ENCODE peak calls at places on chromosomes 4 and X, in nine cellular contexts. T is activated T-helper 1 cell treated with anti-CD3 and anti-CD28 coated beads, Interleukin-12 subunit alpha, Interleukin-12 subunit beta, Interleukin-2, Interleukin-4 antibody, amounts not matched to agents 30 ng/mL and 10 ng/mL and 1 ng/mL, durations not matched to agents 14 hours and 24 hours and 36 hours; P is SJSA1; F is putamen; L is K562; G is T-helper 2 cell; Y is pancreas; O is NCI-H187 treated with DMSO at 0.1 percent for 48 hours; C is AG09309. H is an unnamed sample.

GRCh38 chr4:113758361-113758760 is 3.2 kb downstream of the CAMK2D start:
- DNase-seq in G (no peak), L (no peak), O (no peak), Y (no peak), T (no peak), F (no peak), P (no peak), C (peak), H (no peak)

GRCh38 chrX:134373736-134374135 is 86.2 kb upstream of the HPRT1 start:
- DNase-seq in G (no peak), Y (no peak), C (no peak), P (no peak), O (no peak), T (no peak), F (no peak), L (peak), H (no peak)

GRCh38 chr4:31160146-31160545 is 440.0 kb downstream of the PCDH7 start:
- DNase-seq in O (no peak), G (no peak), F (no peak), C (no peak), T (no peak), L (no peak), P (no peak), Y (no peak), H (no peak)

GRCh38 chrX:34559325-34559724 is 97.8 kb downstream of the TMEM47 start:
- DNase-seq in F (no peak), T (no peak), L (no peak), G (no peak), P (no peak), Y (no peak), C (no peak), O (no peak), H (no peak)

GRCh38 chrX:16826207-16826606 is 39.9 kb downstream of the TXLNG start:
- DNase-seq in Y (no peak), P (no peak), T (no peak), G (no peak), F (no peak), O (no peak), C (no peak), L (peak), H (no peak)

GRCh38 chrX:43718546-43718945 is 62.4 kb downstream of the MAOA start:
- DNase-seq in P (no peak), O (no peak), Y (no peak), T (no peak), C (no peak), F (no peak), G (no peak), L (no peak), H (no peak)

GRCh38 chr4:104531390-104531789 is 36.7 kb upstream of the CXXC4 start:
- DNase-seq in P (no peak), F (peak), T (no peak), L (no peak), G (no peak), Y (no peak), O (no peak), C (no peak), H (no peak)

GRCh38 chr4:1154523-1155182 is 17.7 kb downstream of the SPON2 start:
- DNase-seq in T (no peak), C (peak), L (no peak), Y (peak), O (no peak), P (no peak), F (no peak), G (no peak), H (no peak)

GRCh38 chrX:72621619-72622485 is 49.2 kb upstream of the HDAC8 start:
- DNase-seq in O (no peak), T (no peak), Y (no peak), P (no peak), L (no peak), G (no peak), C (no peak), F (no peak), H (no peak)

GRCh38 chrX:38318196-38318595 is 9.1 kb downstream of the RPGR start:
- DNase-seq in F (no peak), L (no peak), O (no peak), G (no peak), C (no peak), Y (no peak), P (no peak), T (no peak), H (no peak)

GRCh38 chr4:102438396-102438795 is 62.8 kb upstream of the NFKB1 start:
- DNase-seq in F (no peak), P (peak), T (no peak), Y (no peak), O (no peak), L (peak), G (no peak), C (no peak), H (no peak)

GRCh38 chrX:17869580-17869979 is 8.5 kb upstream of the RAI2 start:
- DNase-seq in O (no peak), G (no peak), C (no peak), P (no peak), Y (no peak), F (no peak), L (no peak), T (no peak), H (no peak)

GRCh38 chr4:111641813-111642579 is 503.3 kb upstream of the FAM241A start:
- DNase-seq in O (peak), T (peak), F (peak), P (peak), Y (no peak), C (peak), G (no peak), L (peak), H (no peak)

GRCh38 chr4:25981749-25982148 is 67.7 kb downstream of the SMIM20 start:
- DNase-seq in C (no peak), P (no peak), G (no peak), Y (no peak), L (no peak), O (no peak), T (no peak), F (no peak), H (no peak)

GRCh38 chr4:37725718-37726117 is 39.5 kb upstream of the RELL1 start:
- DNase-seq in L (no peak), P (no peak), C (no peak), F (no peak), O (no peak), Y (no peak), G (no peak), T (no peak), H (no peak)

GRCh38 chr4:56038763-56039162 is 90.0 kb downstream of the CEP135 start:
- DNase-seq in F (peak), T (no peak), G (no peak), Y (no peak), C (no peak), O (no peak), L (no peak), P (no peak), H (no peak)

GRCh38 chrX:153696100-153696499 is 8.4 kb downstream of the SLC6A8 start:
- DNase-seq in P (no peak), C (no peak), L (no peak), O (no peak), T (no peak), F (no peak), Y (no peak), G (no peak), H (no peak)

GRCh38 chr4:25103423-25103822 is 56.8 kb downstream of the SEPSECS start:
- DNase-seq in P (no peak), Y (no peak), F (no peak), L (no peak), T (no peak), G (no peak), O (no peak), C (no peak), H (no peak)

GRCh38 chrX:57177070-57177469 is 39.9 kb upstream of the SPIN2A start:
- DNase-seq in C (no peak), P (no peak), Y (no peak), G (no peak), F (no peak), T (no peak), L (no peak), O (no peak), H (no peak)

GRCh38 chrX:53223955-53224859 is 800 bp downstream of the KDM5C start:
- DNase-seq in T (peak), C (peak), G (no peak), F (no peak), Y (no peak), P (no peak), L (peak), O (no peak), H (no peak)

GRCh38 chr4:3295837-3296624 is 3.2 kb downstream of the RGS12 start:
- DNase-seq in C (no peak), G (no peak), L (no peak), F (no peak), O (no peak), Y (no peak), P (peak), T (no peak), H (no peak)

GRCh38 chrX:56233682-56234081 is 1.5 kb downstream of the KLF8 start:
- DNase-seq in C (no peak), L (no peak), F (no peak), O (no peak), G (no peak), T (peak), P (no peak), Y (peak), H (no peak)

GRCh38 chrX:124018031-124018430 is 56.5 kb downstream of the STAG2 start:
- DNase-seq in L (no peak), F (no peak), P (no peak), G (no peak), C (no peak), O (no peak), T (no peak), Y (no peak), H (no peak)

GRCh38 chr4:25712611-25713010 is 57.0 kb downstream of the SLC34A2 start:
- DNase-seq in O (no peak), T (no peak), Y (no peak), L (no peak), C (no peak), G (no peak), F (no peak), P (no peak), H (no peak)

H was measured in stimulated activated CD8-positive, alpha-beta memory T cell treated with anti-CD3 and anti-CD28 coated beads, Interleukin-2, amount 100 ng/mL, for 48 hours.